ENCODE peak calls at places on chromosomes 1 and 21, in seven cellular contexts. J is activated T-helper 1 cell treated with Interleukin-2 at 50 U/mL for 16 hours; F is midbrain; S is CD4-positive, alpha-beta T cell; A is Caki2; U is myocyte; G is MG63. T is an unnamed sample.
A peak's percentile ranks its signal among the peaks of the same experiment; 100 is the strongest.

GRCh38 chr1:26020941-26021646 is 481 bp upstream of the EXTL1 start:
- DNase-seq in J (no peak), F (no peak), S (no peak), A (no peak), U (peak; percentile 94), G (no peak), T (no peak)

GRCh38 chr21:41759214-41759840 is 7.5 kb downstream of the RIPK4 start:
- DNase-seq in J (no peak), F (no peak), S (no peak), A (peak; percentile 74), U (no peak), G (no peak), T (no peak)

GRCh38 chr1:40363721-40364120 is 9.8 kb upstream of the SMAP2 start:
- DNase-seq in J (no peak), F (no peak), S (no peak), A (no peak), U (no peak), G (no peak), T (peak; percentile 80)

GRCh38 chr21:30994917-30995316 is 43.4 kb downstream of the KRTAP19-8 start:
- DNase-seq in J (no peak), F (no peak), S (no peak), A (no peak), U (no peak), G (no peak), T (no peak)

GRCh38 chr1:207832796-207833195 is 78.1 kb downstream of the CD34 start:
- DNase-seq in J (no peak), F (no peak), S (no peak), A (no peak), U (no peak), G (no peak), T (no peak)

GRCh38 chr1:165138960-165139359 is 217.6 kb downstream of the LMX1A start:
- DNase-seq in J (no peak), F (no peak), S (no peak), A (no peak), U (no peak), G (no peak), T (no peak)

GRCh38 chr21:37257967-37258877 is 8.9 kb downstream of the VPS26C start:
- DNase-seq in J (peak; percentile 60), F (peak; percentile 71), S (peak; percentile 69), A (peak; percentile 85), U (peak; percentile 33), G (peak; percentile 54), T (peak; percentile 95)

GRCh38 chr1:165053273-165053835 is 303.2 kb downstream of the LMX1A start:
- DNase-seq in J (no peak), F (no peak), S (no peak), A (peak; percentile 31), U (no peak), G (no peak), T (no peak)